ENCODE peak calls at places on chromosomes 4 and X, in four cellular contexts. K is HepG2, Z is WTC11, E is H1. M is an unnamed sample.

GRCh38 chr4:151169223-151169622 is 69.8 kb downstream of the RPS3A start:
- DNase-seq in K (no peak), Z (no peak), E (no peak), M (no peak)

GRCh38 chrX:45506149-45506768 is 305.6 kb upstream of the DIPK2B start:
- DNase-seq in K (no peak), Z (no peak), E (no peak), M (no peak)

GRCh38 chr4:44722001-44722400 is 4.4 kb downstream of the GNPDA2 start:
- DNase-seq in K (no peak), Z (no peak), E (no peak), M (no peak)

GRCh38 chr4:184805462-184806245 is 20.1 kb downstream of the ACSL1 start:
- DNase-seq in K (no peak), Z (no peak), E (no peak), M (no peak)

GRCh38 chr4:53015681-53016080 is 153.6 kb downstream of the RASL11B start:
- DNase-seq in K (peak), Z (peak), E (no peak), M (peak)

GRCh38 chr4:29805871-29806480 is 914.2 kb upstream of the PCDH7 start:
- DNase-seq in K (no peak), Z (no peak), E (no peak), M (no peak)

GRCh38 chr4:123746981-123747380 is 350.4 kb downstream of the SPRY1 start:
- DNase-seq in K (no peak), Z (peak), E (no peak), M (no peak)

GRCh38 chrX:46573331-46573895 is at the start of gene CHST7:
- DNase-seq in K (peak), Z (peak), E (no peak), M (peak)

GRCh38 chr4:55485821-55486220 is 60.9 kb downstream of the CLOCK start:
- DNase-seq in K (no peak), Z (no peak), E (no peak), M (no peak)

GRCh38 chrX:148878371-148878770 is 378.0 kb downstream of the AFF2 start:
- DNase-seq in K (no peak), Z (no peak), E (no peak), M (no peak)

GRCh38 chrX:74521961-74522833 is 92.2 kb downstream of the RLIM start:
- DNase-seq in K (no peak), Z (no peak), E (no peak), M (no peak)

GRCh38 chr4:180028682-180029081 is 2214.5 kb upstream of the TENM3 start:
- DNase-seq in K (peak), Z (peak), E (peak), M (peak)

GRCh38 chr4:90120037-90120436 is 7.2 kb upstream of the CCSER1 start:
- DNase-seq in K (no peak), Z (no peak), E (no peak), M (no peak)

GRCh38 chr4:107931775-107932321 is 499 bp downstream of the CYP2U1 start:
- DNase-seq in K (no peak), Z (no peak), E (no peak), M (no peak)

GRCh38 chr4:5979981-5980380 is 38.2 kb downstream of the C4orf50 start:
- DNase-seq in K (no peak), Z (peak), E (peak), M (peak)

GRCh38 chr4:9602389-9602914 is 158.2 kb downstream of the DEFB131A start:
- DNase-seq in K (no peak), Z (no peak), E (no peak), M (no peak)

GRCh38 chr4:85777908-85778808 is 303.2 kb downstream of the ARHGAP24 start:
- DNase-seq in K (no peak), Z (no peak), E (no peak), M (no peak)

GRCh38 chrX:31931225-31931624 is 859.4 kb upstream of the FTHL17 start:
- DNase-seq in K (no peak), Z (no peak), E (no peak), M (no peak)

GRCh38 chr4:78058591-78059523 is 1.7 kb downstream of the FRAS1 start:
- DNase-seq in K (peak), Z (peak), E (peak), M (no peak)

GRCh38 chrX:129058405-129058804 is 464.9 kb downstream of the SMARCA1 start:
- DNase-seq in K (peak), Z (no peak), E (no peak), M (no peak)

GRCh38 chrX:25300994-25301393 is 285.2 kb upstream of the ARX start:
- DNase-seq in K (no peak), Z (no peak), E (no peak), M (no peak)

GRCh38 chr4:8610858-8611610 is 18.5 kb downstream of the CPZ start:
- DNase-seq in K (no peak), Z (no peak), E (no peak), M (no peak)

GRCh38 chr4:169384741-169385140 is 114.0 kb upstream of the SH3RF1 start:
- DNase-seq in K (no peak), Z (no peak), E (no peak), M (no peak)

GRCh38 chr4:84905646-84906045 is 60.8 kb downstream of the WDFY3 start:
- DNase-seq in K (no peak), Z (no peak), E (no peak), M (no peak)

GRCh38 chr4:79331126-79331876 is 5.4 kb upstream of the NAA11 start:
- DNase-seq in K (no peak), Z (no peak), E (no peak), M (no peak)

GRCh38 chrX:149004936-149005335 is 500.2 kb downstream of the IDS start:
- DNase-seq in K (no peak), Z (peak), E (no peak), M (no peak)

GRCh38 chrX:97398030-97398551 is 514.4 kb downstream of the RPA4 start:
- DNase-seq in K (no peak), Z (no peak), E (no peak), M (no peak)

GRCh38 chr4:176193898-176194297 is 1.5 kb downstream of the SPATA4 start:
- DNase-seq in K (no peak), Z (no peak), E (no peak), M (peak)

GRCh38 chr4:58163172-58163571 is 1053.0 kb upstream of the IGFBP7 start:
- DNase-seq in K (no peak), Z (no peak), E (no peak), M (no peak)

GRCh38 chr4:41538017-41538733 is at the start of gene LIMCH1:
- DNase-seq in K (no peak), Z (peak), E (peak), M (no peak)
- TF ChIP-seq SP1 in K (no peak), Z (no peak), E (no peak), M (no peak)

GRCh38 chrX:35076061-35076460 is 133.5 kb downstream of the FAM47B start:
- DNase-seq in K (no peak), Z (peak), E (no peak), M (no peak)
- TF ChIP-seq SP1 in K (no peak), Z (no peak), E (no peak), M (no peak)

DNA sequence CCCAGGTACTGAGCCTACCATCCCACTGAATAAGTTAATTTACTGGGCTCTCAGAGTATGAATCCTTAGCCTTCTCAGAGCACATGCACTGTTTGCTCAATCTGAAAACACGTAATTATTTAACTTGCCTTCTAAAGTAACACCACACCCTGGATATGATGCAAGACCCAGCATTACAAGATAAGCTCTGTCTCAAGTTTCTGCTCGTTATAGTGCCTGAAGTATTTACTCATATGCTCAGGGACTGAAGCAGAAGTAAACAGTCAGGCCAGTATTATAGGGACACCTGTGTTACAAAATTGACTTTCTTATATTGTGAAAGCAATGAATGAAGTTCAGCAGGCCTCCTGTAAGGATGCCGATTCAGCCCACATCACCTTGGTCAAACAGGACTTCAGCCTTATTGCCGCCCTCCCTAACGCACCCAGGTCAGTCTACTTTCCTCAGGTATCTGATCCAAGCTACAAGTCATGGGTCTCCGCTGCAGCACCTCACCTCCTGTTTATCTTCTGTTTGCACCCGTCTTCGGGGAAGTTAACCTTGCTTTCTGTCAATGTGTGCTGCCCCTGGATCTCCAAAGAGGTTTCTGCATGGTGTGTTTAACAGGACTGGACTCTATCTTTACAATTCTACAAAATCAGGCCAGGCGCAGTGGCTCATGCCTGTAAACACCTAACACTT is 42.9 kb upstream of the KLF3 start:
- DNase-seq in K (peak), Z (no peak), E (peak), M (peak)
- TF ChIP-seq SP1 in K (no peak), Z (no peak), E (no peak), M (peak)

DNA sequence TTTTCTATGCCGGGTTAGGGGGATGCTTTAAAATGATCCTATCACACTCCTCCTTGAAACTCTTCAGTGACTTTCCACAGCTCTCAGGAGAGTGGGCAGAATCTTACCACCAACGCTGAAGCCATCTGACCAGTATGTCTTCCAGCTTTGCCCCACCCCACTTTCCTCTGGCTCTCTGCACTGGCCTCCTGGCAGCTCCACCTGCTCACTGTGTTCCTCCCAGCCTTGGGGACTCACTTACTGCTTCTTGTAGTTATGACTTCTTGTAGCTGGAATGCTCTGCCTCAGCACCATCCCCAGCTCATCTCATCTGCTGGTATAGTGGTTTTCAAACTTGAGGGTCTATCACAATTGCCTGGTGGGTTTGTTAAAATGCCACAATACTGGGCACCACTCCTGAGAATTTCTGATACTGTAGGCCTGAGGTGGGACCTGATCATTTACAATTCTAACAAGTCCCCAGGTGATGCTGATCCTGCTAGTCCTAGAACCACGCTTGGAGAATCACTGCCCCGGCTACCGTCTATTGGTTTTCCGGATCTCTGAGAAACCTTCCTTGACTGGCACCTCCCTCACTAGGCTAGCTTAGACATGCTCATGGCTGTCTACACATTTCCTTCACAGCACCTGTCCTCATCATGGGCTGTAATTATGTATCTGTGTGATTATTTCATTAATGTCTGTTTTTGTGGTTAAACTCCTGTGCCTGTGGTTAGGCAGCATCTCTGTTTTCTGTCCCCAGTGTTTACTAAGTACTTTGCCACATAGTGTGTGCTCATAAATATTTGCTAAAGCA is 152.2 kb downstream of the MGST2 start:
- DNase-seq in K (no peak), Z (no peak), E (no peak), M (no peak)
- TF ChIP-seq SP1 in K (no peak), Z (no peak), E (no peak), M (no peak)

GRCh38 chrX:40644821-40645358 is 2.5 kb downstream of the CXorf38 start:
- DNase-seq in K (peak), Z (no peak), E (no peak), M (no peak)
- TF ChIP-seq SP1 in K (no peak), Z (no peak), E (no peak), M (no peak)

DNA sequence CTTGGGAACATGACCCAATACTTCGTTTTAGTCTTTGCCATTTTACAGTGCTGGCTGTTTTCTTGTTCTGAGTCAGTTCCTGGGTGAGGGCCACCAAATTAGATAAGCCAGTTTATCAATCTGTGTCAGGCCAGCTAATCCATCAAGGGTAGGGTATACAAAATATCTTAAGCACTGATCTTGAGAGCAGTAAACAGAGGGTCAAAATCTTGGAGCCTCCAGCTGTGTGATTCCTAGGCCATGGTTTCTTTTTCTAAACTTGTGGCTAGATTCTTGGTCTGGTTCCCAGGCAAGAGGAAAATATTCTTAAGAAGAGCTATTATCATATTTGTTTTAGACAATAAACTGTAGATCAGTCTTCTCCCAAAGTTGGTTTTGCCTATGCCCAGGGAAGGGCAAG is 1396.6 kb upstream of the PABPC4L start:
- DNase-seq in K (no peak), Z (no peak), E (no peak), M (no peak)
- TF ChIP-seq SP1 in K (no peak), Z (no peak), E (no peak), M (no peak)